ENCODE peak calls at places on chromosomes 5 and 9, in six cellular contexts. F is BE2C; T is AG10803; J is central memory CD4-positive, alpha-beta T cell; Y is SW480; I is heart right ventricle. K is an unnamed sample.

GRCh38 chr5:97131139-97131710 is 11.2 kb downstream of the LIX1 start:
- DNase-seq in F (no peak), T (no peak), J (no peak), Y (no peak), I (no peak), K (peak)

GRCh38 chr5:76325876-76326491 is 77.1 kb upstream of the IQGAP2 start:
- DNase-seq in F (no peak), T (no peak), J (peak), Y (no peak), I (no peak), K (no peak)

GRCh38 chr9:6417186-6417585 is 4.2 kb downstream of the UHRF2 start:
- DNase-seq in F (no peak), T (peak), J (no peak), Y (no peak), I (no peak), K (no peak)

GRCh38 chr9:112620998-112621694 is 96.8 kb downstream of the INIP start:
- DNase-seq in F (no peak), T (no peak), J (no peak), Y (no peak), I (no peak), K (no peak)

GRCh38 chr9:106333487-106333886 is 529.5 kb upstream of the ZNF462 start:
- DNase-seq in F (no peak), T (no peak), J (no peak), Y (no peak), I (no peak), K (no peak)

GRCh38 chr9:37645903-37646506 is 4.7 kb upstream of the FRMPD1 start:
- DNase-seq in F (no peak), T (no peak), J (no peak), Y (no peak), I (no peak), K (no peak)

GRCh38 chr9:112945620-112946208 is 55.0 kb upstream of the SLC46A2 start:
- DNase-seq in F (peak), T (no peak), J (no peak), Y (no peak), I (no peak), K (no peak)

GRCh38 chr5:61330341-61330878 is 1.6 kb upstream of the ZSWIM6 start:
- DNase-seq in F (no peak), T (peak), J (peak), Y (peak), I (peak), K (peak)

GRCh38 chr5:174283176-174283575 is 237.7 kb downstream of the NSG2 start:
- DNase-seq in F (no peak), T (no peak), J (no peak), Y (no peak), I (no peak), K (no peak)

GRCh38 chr5:134873494-134873893 is 677 bp upstream of the TXNDC15 start:
- DNase-seq in F (no peak), T (no peak), J (no peak), Y (no peak), I (no peak), K (no peak)

GRCh38 chr5:371811-372555 is 50.5 kb downstream of the AHRR start:
- DNase-seq in F (no peak), T (peak), J (no peak), Y (no peak), I (peak), K (peak)

GRCh38 chr5:120610145-120610544 is 146.0 kb downstream of the PRR16 start:
- DNase-seq in F (peak), T (no peak), J (no peak), Y (no peak), I (no peak), K (no peak)

GRCh38 chr5:122608222-122608621 is 166.7 kb upstream of the SNX2 start:
- DNase-seq in F (no peak), T (no peak), J (no peak), Y (no peak), I (no peak), K (no peak)

GRCh38 chr5:93163010-93163663 is 417.9 kb downstream of the NR2F1-AS1 start:
- DNase-seq in F (no peak), T (peak), J (no peak), Y (peak), I (no peak), K (peak)

GRCh38 chr5:53343187-53343586 is 137.2 kb upstream of the FST start:
- DNase-seq in F (no peak), T (peak), J (no peak), Y (no peak), I (peak), K (peak)

GRCh38 chr9:99621040-99621439 is 200.6 kb upstream of the NR4A3 start:
- DNase-seq in F (no peak), T (no peak), J (no peak), Y (no peak), I (no peak), K (no peak)

GRCh38 chr9:10274983-10275382 is 337.8 kb downstream of the PTPRD start:
- DNase-seq in F (no peak), T (no peak), J (no peak), Y (no peak), I (no peak), K (no peak)

GRCh38 chr9:132472199-132472598 is 62.2 kb downstream of the CFAP77 start:
- DNase-seq in F (no peak), T (no peak), J (no peak), Y (peak), I (no peak), K (no peak)